ENCODE peak calls at places on chromosomes 7 and 10, in nine cellular contexts. J, U, O, I, P, Z, Y, G and Q are unnamed samples.

GRCh38 chr10:47137311-47137851 is 162.6 kb upstream of the GDF10 start:
- DNase-seq in P (no peak), Y (no peak), U (no peak), Z (no peak), O (peak), I (peak), J (no peak), G (no peak), Q (no peak)

GRCh38 chr7:618539-619355 is 99.1 kb upstream of the PDGFA start:
- DNase-seq in O (no peak), U (no peak), J (no peak), I (no peak), Y (no peak), G (no peak), P (no peak), Z (no peak), Q (no peak)

GRCh38 chr7:150321788-150322113 is 1.4 kb upstream of the LRRC61 start:
- DNase-seq in Z (no peak), Y (no peak), P (no peak), J (no peak), G (no peak), I (no peak), U (no peak), O (no peak), Q (no peak)

GRCh38 chr10:73641272-73642060 is at the start of gene MYOZ1:
- DNase-seq in O (no peak), P (no peak), Y (no peak), Z (peak), U (no peak), I (no peak), G (no peak), J (no peak), Q (no peak)

GRCh38 chr7:111090834-111091233 is at the start of gene LRRN3:
- DNase-seq in O (no peak), P (no peak), J (peak), Z (no peak), I (no peak), U (no peak), G (no peak), Y (peak), Q (peak)

GRCh38 chr10:72242675-72243074 is 26.6 kb upstream of the ASCC1 start:
- DNase-seq in I (no peak), J (no peak), O (no peak), P (no peak), U (no peak), Z (peak), Y (peak), G (no peak), Q (peak)

GRCh38 chr7:38102486-38102885 is 75.6 kb upstream of the STARD3NL start:
- DNase-seq in Y (no peak), G (no peak), I (no peak), Z (no peak), P (no peak), U (no peak), O (no peak), J (no peak), Q (no peak)

GRCh38 chr7:1007901-1008300 is 24.9 kb downstream of the CYP2W1 start:
- DNase-seq in U (no peak), P (no peak), J (no peak), G (no peak), Y (no peak), I (peak), Z (no peak), O (no peak), Q (no peak)

GRCh38 chr10:31937371-31937770 is 8.7 kb upstream of the ARHGAP12 start:
- DNase-seq in G (no peak), P (no peak), Z (no peak), J (no peak), U (no peak), O (no peak), Y (no peak), I (no peak), Q (no peak)

GRCh38 chr10:1253476-1254353 is 197.5 kb downstream of the WDR37 start:
- DNase-seq in O (no peak), G (no peak), J (no peak), P (no peak), U (no peak), I (no peak), Z (no peak), Y (no peak), Q (no peak)